ENCODE peak calls at places on chromosomes 13 and 19, in eight cellular contexts. One of them, this sample, is unnamed. For H3K4me1, the result is how much of the 10 kb centered on the place peaks cover.

GRCh38 chr13:93364166-93364565 is 137.6 kb downstream of the GPC6 start:
- DNase-seq in adrenal gland: no peak
- DNase-seq in adipocyte: peak
- DNase-seq in IMR-90: peak
- DNase-seq in tibial artery: no peak
- DNase-seq in heart right ventricle: no peak
- DNase-seq in BE2C: no peak
- DNase-seq in right atrium auricular region: no peak
- DNase-seq in this sample: no peak

GRCh38 chr13:46731535-46731934 is 65.4 kb downstream of the ESD start:
- DNase-seq in adrenal gland: no peak
- DNase-seq in adipocyte: no peak
- DNase-seq in IMR-90: no peak
- DNase-seq in tibial artery: no peak
- DNase-seq in heart right ventricle: no peak
- DNase-seq in BE2C: no peak
- DNase-seq in right atrium auricular region: no peak
- DNase-seq in this sample: no peak

GRCh38 chr19:48614436-48615144 is at the start of gene FAM83E:
- DNase-seq in adrenal gland: no peak
- DNase-seq in adipocyte: no peak
- DNase-seq in IMR-90: no peak
- DNase-seq in tibial artery: no peak
- DNase-seq in heart right ventricle: no peak
- DNase-seq in BE2C: peak
- DNase-seq in right atrium auricular region: no peak
- DNase-seq in this sample: no peak

GRCh38 chr13:36875431-36875830 is 44.6 kb downstream of the SMAD9 start:
- DNase-seq in adrenal gland: no peak
- DNase-seq in adipocyte: no peak
- DNase-seq in IMR-90: peak
- DNase-seq in tibial artery: no peak
- DNase-seq in heart right ventricle: no peak
- DNase-seq in BE2C: no peak
- DNase-seq in right atrium auricular region: no peak
- DNase-seq in this sample: no peak

GRCh38 chr19:3350014-3350663 is 16.2 kb upstream of the NFIC start:
- DNase-seq in adrenal gland: no peak
- DNase-seq in adipocyte: no peak
- DNase-seq in IMR-90: peak
- DNase-seq in tibial artery: no peak
- DNase-seq in heart right ventricle: no peak
- DNase-seq in BE2C: no peak
- DNase-seq in right atrium auricular region: no peak
- DNase-seq in this sample: peak

GRCh38 chr19:37692956-37693660 is 26.5 kb downstream of the ZNF607 start:
- DNase-seq in adrenal gland: no peak
- DNase-seq in adipocyte: no peak
- DNase-seq in IMR-90: no peak
- DNase-seq in tibial artery: no peak
- DNase-seq in heart right ventricle: no peak
- DNase-seq in BE2C: no peak
- DNase-seq in right atrium auricular region: no peak
- DNase-seq in this sample: no peak

GRCh38 chr13:30727491-30728350 is 7.6 kb upstream of the ALOX5AP start:
- DNase-seq in adrenal gland: no peak
- DNase-seq in adipocyte: no peak
- DNase-seq in IMR-90: no peak
- DNase-seq in tibial artery: no peak
- DNase-seq in heart right ventricle: no peak
- DNase-seq in BE2C: no peak
- DNase-seq in right atrium auricular region: no peak
- DNase-seq in this sample: no peak

GRCh38 chr13:59991395-59991794 is 172.3 kb downstream of the DIAPH3 start:
- DNase-seq in adrenal gland: no peak
- DNase-seq in adipocyte: no peak
- DNase-seq in IMR-90: no peak
- DNase-seq in tibial artery: no peak
- DNase-seq in heart right ventricle: no peak
- DNase-seq in BE2C: no peak
- DNase-seq in right atrium auricular region: no peak
- DNase-seq in this sample: no peak

GRCh38 chr19:4649392-4650094 is 10.2 kb downstream of the TNFAIP8L1 start:
- DNase-seq in adrenal gland: no peak
- DNase-seq in adipocyte: no peak
- DNase-seq in IMR-90: no peak
- DNase-seq in tibial artery: no peak
- DNase-seq in heart right ventricle: no peak
- DNase-seq in BE2C: no peak
- DNase-seq in right atrium auricular region: no peak
- DNase-seq in this sample: no peak

GRCh38 chr13:29382021-29382420 is 213.5 kb downstream of the SLC7A1 start:
- DNase-seq in adrenal gland: no peak
- DNase-seq in adipocyte: no peak
- DNase-seq in IMR-90: no peak
- DNase-seq in tibial artery: no peak
- DNase-seq in heart right ventricle: no peak
- DNase-seq in BE2C: no peak
- DNase-seq in right atrium auricular region: no peak
- DNase-seq in this sample: no peak

GRCh38 chr13:41565221-41565620 is 107.9 kb downstream of the RGCC start:
- DNase-seq in adrenal gland: no peak
- DNase-seq in adipocyte: peak
- DNase-seq in IMR-90: peak
- DNase-seq in tibial artery: no peak
- DNase-seq in heart right ventricle: no peak
- DNase-seq in BE2C: no peak
- DNase-seq in right atrium auricular region: no peak
- DNase-seq in this sample: no peak

GRCh38 chr13:31998131-31998530 is 33.4 kb upstream of the FRY start:
- DNase-seq in adrenal gland: no peak
- DNase-seq in adipocyte: peak
- DNase-seq in IMR-90: no peak
- DNase-seq in tibial artery: no peak
- DNase-seq in heart right ventricle: peak
- DNase-seq in BE2C: no peak
- DNase-seq in right atrium auricular region: no peak
- DNase-seq in this sample: no peak

GRCh38 chr13:25608181-25608580 is 236.4 kb downstream of the ATP8A2 start:
- DNase-seq in adrenal gland: no peak
- DNase-seq in adipocyte: no peak
- DNase-seq in IMR-90: no peak
- DNase-seq in tibial artery: no peak
- DNase-seq in heart right ventricle: no peak
- DNase-seq in BE2C: no peak
- DNase-seq in right atrium auricular region: no peak
- DNase-seq in this sample: no peak

GRCh38 chr13:94480672-94481145 is 1.2 kb upstream of the DCT start:
- DNase-seq in adrenal gland: no peak
- DNase-seq in adipocyte: peak
- DNase-seq in IMR-90: peak
- DNase-seq in tibial artery: no peak
- DNase-seq in heart right ventricle: peak
- DNase-seq in BE2C: no peak
- DNase-seq in right atrium auricular region: no peak
- DNase-seq in this sample: no peak

GRCh38 chr13:111555268-111555633 is 234.8 kb downstream of the TEX29 start:
- DNase-seq in adrenal gland: no peak
- DNase-seq in adipocyte: no peak
- DNase-seq in IMR-90: no peak
- DNase-seq in tibial artery: no peak
- DNase-seq in heart right ventricle: no peak
- DNase-seq in BE2C: no peak
- DNase-seq in right atrium auricular region: no peak
- DNase-seq in this sample: no peak

GRCh38 chr13:62829476-62829875 is 1413.8 kb upstream of the PCDH20 start:
- DNase-seq in adrenal gland: no peak
- DNase-seq in adipocyte: no peak
- DNase-seq in IMR-90: no peak
- DNase-seq in tibial artery: no peak
- DNase-seq in heart right ventricle: no peak
- DNase-seq in BE2C: no peak
- DNase-seq in right atrium auricular region: no peak
- DNase-seq in this sample: no peak

GRCh38 chr13:112771877-112772538 is 82.2 kb downstream of the ATP11A start:
- DNase-seq in adrenal gland: no peak
- DNase-seq in adipocyte: no peak
- DNase-seq in IMR-90: no peak
- DNase-seq in tibial artery: no peak
- DNase-seq in heart right ventricle: no peak
- DNase-seq in BE2C: no peak
- DNase-seq in right atrium auricular region: no peak
- DNase-seq in this sample: peak

GRCh38 chr13:112769615-112770014 is 79.8 kb downstream of the ATP11A start:
- DNase-seq in adrenal gland: no peak
- DNase-seq in adipocyte: no peak
- DNase-seq in IMR-90: no peak
- DNase-seq in tibial artery: no peak
- DNase-seq in heart right ventricle: no peak
- DNase-seq in BE2C: no peak
- DNase-seq in right atrium auricular region: no peak
- DNase-seq in this sample: no peak

GRCh38 chr13:112768795-112769411 is 79.1 kb downstream of the ATP11A start:
- DNase-seq in adrenal gland: peak
- DNase-seq in adipocyte: no peak
- DNase-seq in IMR-90: no peak
- DNase-seq in tibial artery: no peak
- DNase-seq in heart right ventricle: peak
- DNase-seq in BE2C: no peak
- DNase-seq in right atrium auricular region: no peak
- DNase-seq in this sample: peak

GRCh38 chr13:112771139-112771876 is 81.5 kb downstream of the ATP11A start:
- DNase-seq in adrenal gland: no peak
- DNase-seq in adipocyte: no peak
- DNase-seq in IMR-90: no peak
- DNase-seq in tibial artery: no peak
- DNase-seq in heart right ventricle: no peak
- DNase-seq in BE2C: no peak
- DNase-seq in right atrium auricular region: no peak
- DNase-seq in this sample: no peak

GRCh38 chr13:112770504-112770903 is 80.7 kb downstream of the ATP11A start:
- DNase-seq in adrenal gland: no peak
- DNase-seq in adipocyte: no peak
- DNase-seq in IMR-90: no peak
- DNase-seq in tibial artery: no peak
- DNase-seq in heart right ventricle: no peak
- DNase-seq in BE2C: no peak
- DNase-seq in right atrium auricular region: no peak
- DNase-seq in this sample: no peak
- H3K4me1 ChIP-seq in adrenal gland: under half
- H3K4me1 ChIP-seq in adipocyte: under half
- H3K4me1 ChIP-seq in IMR-90: under half
- H3K4me1 ChIP-seq in tibial artery: under half
- H3K4me1 ChIP-seq in heart right ventricle: half or more
- H3K4me1 ChIP-seq in BE2C: under half
- H3K4me1 ChIP-seq in right atrium auricular region: half or more
- H3K4me1 ChIP-seq in this sample: under half

GRCh38 chr19:39127812-39128510 is 2.4 kb downstream of the PAK4 start:
- DNase-seq in adrenal gland: no peak
- DNase-seq in adipocyte: no peak
- DNase-seq in IMR-90: no peak
- DNase-seq in tibial artery: no peak
- DNase-seq in heart right ventricle: no peak
- DNase-seq in BE2C: no peak
- DNase-seq in right atrium auricular region: no peak
- DNase-seq in this sample: peak
- H3K4me1 ChIP-seq in adrenal gland: under half
- H3K4me1 ChIP-seq in adipocyte: under half
- H3K4me1 ChIP-seq in IMR-90: under half
- H3K4me1 ChIP-seq in tibial artery: half or more
- H3K4me1 ChIP-seq in heart right ventricle: half or more
- H3K4me1 ChIP-seq in BE2C: under half
- H3K4me1 ChIP-seq in right atrium auricular region: half or more
- H3K4me1 ChIP-seq in this sample: half or more

GRCh38 chr19:18419699-18420460 is 682 bp downstream of the SSBP4 start:
- DNase-seq in adrenal gland: peak
- DNase-seq in adipocyte: peak
- DNase-seq in IMR-90: no peak
- DNase-seq in tibial artery: peak
- DNase-seq in heart right ventricle: no peak
- DNase-seq in BE2C: peak
- DNase-seq in right atrium auricular region: no peak
- DNase-seq in this sample: no peak
- H3K4me1 ChIP-seq in adrenal gland: under half
- H3K4me1 ChIP-seq in adipocyte: under half
- H3K4me1 ChIP-seq in IMR-90: under half
- H3K4me1 ChIP-seq in tibial artery: half or more
- H3K4me1 ChIP-seq in heart right ventricle: half or more
- H3K4me1 ChIP-seq in BE2C: under half
- H3K4me1 ChIP-seq in right atrium auricular region: half or more
- H3K4me1 ChIP-seq in this sample: half or more

DNA sequence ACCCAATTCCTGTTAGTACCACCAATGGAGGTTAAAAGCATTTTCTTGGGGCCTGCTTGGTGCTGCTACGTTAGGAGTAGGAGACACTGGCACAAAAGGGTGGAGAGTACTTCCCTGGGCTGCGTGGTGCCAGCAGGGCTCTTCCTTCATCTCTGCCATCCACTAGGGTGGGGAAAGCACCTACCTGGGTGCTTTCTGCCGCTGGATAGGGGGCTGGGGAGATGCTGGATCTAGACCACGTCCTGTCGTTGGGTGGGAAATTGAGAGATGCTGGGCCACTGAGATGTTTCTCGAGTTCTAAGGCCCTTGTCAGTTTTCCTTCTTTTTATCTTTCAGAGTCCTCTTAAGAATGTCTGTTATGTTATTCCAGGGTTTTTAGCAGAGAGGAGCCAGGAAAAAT is 6.7 kb upstream of the FCGBP start:
- DNase-seq in adrenal gland: no peak
- DNase-seq in adipocyte: no peak
- DNase-seq in IMR-90: no peak
- DNase-seq in tibial artery: no peak
- DNase-seq in heart right ventricle: no peak
- DNase-seq in BE2C: no peak
- DNase-seq in right atrium auricular region: no peak
- DNase-seq in this sample: no peak
- H3K4me1 ChIP-seq in adrenal gland: under half
- H3K4me1 ChIP-seq in adipocyte: under half
- H3K4me1 ChIP-seq in IMR-90: under half
- H3K4me1 ChIP-seq in tibial artery: under half
- H3K4me1 ChIP-seq in heart right ventricle: under half
- H3K4me1 ChIP-seq in BE2C: under half
- H3K4me1 ChIP-seq in right atrium auricular region: under half
- H3K4me1 ChIP-seq in this sample: under half

This sample was measured in body of pancreas.